ENCODE peak calls at places on chromosomes 12 and 14, in eight cellular contexts. S is fibroblast of mammary gland, H is choroid plexus epithelial cell, O is cardiac muscle cell, B is transverse colon, G is fibroblast of the aortic adventitia, X is lower leg skin, I is PC-3. N is an unnamed sample.

GRCh38 chr14:54425537-54426274 is 15.5 kb downstream of the CNIH1 start:
- DNase-seq in B (no peak), O (no peak), I (no peak), G (no peak), H (no peak), S (no peak), X (no peak), N (no peak)

GRCh38 chr12:57118711-57119271 is 7.6 kb upstream of the STAT6 start:
- DNase-seq in H (no peak), I (peak), S (peak), B (no peak), O (no peak), G (no peak), X (no peak), N (peak)

GRCh38 chr14:75317148-75317547 is 38.5 kb downstream of the FOS start:
- DNase-seq in S (no peak), G (no peak), H (no peak), X (no peak), B (no peak), O (no peak), I (no peak), N (no peak)

GRCh38 chr12:83153156-83153555 is 466.4 kb downstream of the TMTC2 start:
- DNase-seq in B (no peak), O (no peak), X (no peak), S (no peak), H (no peak), I (no peak), G (no peak), N (no peak)

GRCh38 chr12:106760184-106760531 is 14.3 kb upstream of the RIC8B start:
- DNase-seq in G (no peak), I (no peak), H (peak), X (no peak), B (peak), O (peak), S (peak), N (no peak)

GRCh38 chr14:100709252-100709955 is 17.3 kb upstream of the DLK1 start:
- DNase-seq in S (peak), G (peak), H (peak), O (peak), I (peak), B (no peak), X (no peak), N (peak)

GRCh38 chr14:51554953-51555352 is 96.8 kb upstream of the FRMD6 start:
- DNase-seq in G (peak), B (no peak), I (peak), X (no peak), H (peak), O (peak), S (peak), N (no peak)

GRCh38 chr12:77087427-77087826 is 22.1 kb upstream of the E2F7 start:
- DNase-seq in O (peak), B (no peak), X (no peak), G (peak), I (no peak), S (peak), H (peak), N (peak)

GRCh38 chr14:104387385-104388010 is 192.1 kb upstream of the C14orf180 start:
- DNase-seq in X (peak), O (no peak), H (no peak), S (no peak), B (peak), I (no peak), G (no peak), N (no peak)

GRCh38 chr14:35155962-35156361 is 33.6 kb downstream of the PRORP start:
- DNase-seq in S (peak), G (peak), I (peak), H (peak), O (peak), X (no peak), B (no peak), N (peak)

GRCh38 chr12:124120718-124121117 is 147.7 kb downstream of the ZNF664 start:
- DNase-seq in B (no peak), G (no peak), H (no peak), X (no peak), I (no peak), O (no peak), S (no peak), N (no peak)

GRCh38 chr12:131092911-131093901 is 139.5 kb downstream of the ADGRD1 start:
- DNase-seq in X (peak), O (no peak), S (no peak), G (no peak), B (peak), H (no peak), I (peak), N (no peak)

GRCh38 chr14:94373708-94374107 is 14.7 kb downstream of the SERPINA1 start:
- DNase-seq in H (peak), G (peak), S (peak), B (no peak), X (peak), I (peak), O (peak), N (peak)

GRCh38 chr12:106978035-106978800 is 8.7 kb downstream of the MTERF2 start:
- DNase-seq in B (peak), O (peak), I (no peak), H (peak), G (peak), X (no peak), S (peak), N (no peak)

GRCh38 chr14:100815478-100816285 is 10.2 kb upstream of the MEG3 start:
- DNase-seq in S (no peak), I (no peak), B (no peak), X (no peak), H (peak), G (peak), O (peak), N (no peak)

GRCh38 chr14:37721976-37722659 is 126.7 kb downstream of the TTC6 start:
- DNase-seq in O (no peak), X (no peak), B (no peak), G (no peak), S (peak), I (no peak), H (peak), N (peak)

GRCh38 chr12:116881325-116881866 is at the start of gene HRK:
- DNase-seq in X (no peak), H (peak), B (no peak), I (no peak), S (no peak), G (no peak), O (peak), N (peak)

GRCh38 chr12:130281157-130281799 is 56.4 kb upstream of the PIWIL1 start:
- DNase-seq in I (no peak), G (no peak), B (peak), O (no peak), H (no peak), S (no peak), X (no peak), N (no peak)

GRCh38 chr14:54659365-54659764 is 92.4 kb downstream of the SAMD4A start:
- DNase-seq in B (no peak), H (no peak), S (no peak), X (peak), G (no peak), O (no peak), I (peak), N (peak)

GRCh38 chr12:113007166-113007565 is 28.8 kb downstream of the OAS2 start:
- DNase-seq in G (peak), X (no peak), O (peak), B (no peak), I (peak), S (peak), H (peak), N (peak)

GRCh38 chr14:95683793-95684192 is 2.4 kb upstream of the TCL1B start:
- DNase-seq in B (peak), I (peak), X (peak), O (no peak), S (peak), G (no peak), H (no peak), N (peak)

GRCh38 chr12:508795-509194 is 49.1 kb downstream of the B4GALNT3 start:
- DNase-seq in H (no peak), G (no peak), X (peak), I (peak), S (no peak), B (peak), O (no peak), N (peak)

GRCh38 chr12:71954861-71955260 is 16.2 kb downstream of the TPH2 start:
- DNase-seq in B (no peak), X (no peak), H (no peak), G (no peak), O (no peak), I (no peak), S (no peak), N (no peak)

GRCh38 chr12:44640831-44641230 is 235.3 kb downstream of the NELL2 start:
- DNase-seq in G (no peak), X (no peak), I (no peak), S (no peak), O (no peak), B (no peak), H (no peak), N (no peak)

GRCh38 chr14:87992720-87993484 is at the start of gene GALC:
- DNase-seq in H (peak), S (peak), B (peak), I (no peak), O (peak), G (peak), X (peak), N (peak)

GRCh38 chr14:77041837-77042557 is 13.5 kb upstream of the IRF2BPL start:
- DNase-seq in B (peak), X (peak), G (peak), H (peak), S (peak), O (peak), I (peak), N (peak)

GRCh38 chr12:119592232-119592631 is 1.3 kb upstream of the TMEM233 start:
- DNase-seq in O (peak), B (no peak), H (peak), X (no peak), S (peak), I (peak), G (peak), N (no peak)

GRCh38 chr14:104797112-104798044 is 1.8 kb upstream of the AKT1 start:
- DNase-seq in S (no peak), X (no peak), I (no peak), O (no peak), B (peak), H (no peak), G (no peak), N (no peak)

GRCh38 chr12:49098035-49098451 is 3.4 kb upstream of the DHH start:
- DNase-seq in H (peak), B (peak), G (peak), I (peak), S (peak), X (no peak), O (peak), N (peak)

GRCh38 chr14:36556811-36557433 is 25.5 kb downstream of the NKX2-8 start:
- DNase-seq in X (no peak), S (peak), O (peak), G (peak), B (no peak), H (peak), I (peak), N (peak)

GRCh38 chr14:36550899-36551298 is 30.9 kb upstream of the NKX2-1 start:
- DNase-seq in B (no peak), I (no peak), S (no peak), O (no peak), G (no peak), H (no peak), X (no peak), N (no peak)

GRCh38 chr14:36555998-36556743 is 26.2 kb downstream of the NKX2-8 start:
- DNase-seq in H (no peak), B (no peak), G (no peak), I (no peak), O (no peak), X (no peak), S (no peak), N (no peak)

GRCh38 chr14:36553650-36554260 is 28.7 kb downstream of the NKX2-8 start:
- DNase-seq in B (no peak), I (peak), X (no peak), G (peak), S (peak), H (peak), O (peak), N (peak)
- TF ChIP-seq CTCF in B (peak), I (peak), X (no peak), G (peak), S (peak), H (peak), O (peak), N (peak)

DNA sequence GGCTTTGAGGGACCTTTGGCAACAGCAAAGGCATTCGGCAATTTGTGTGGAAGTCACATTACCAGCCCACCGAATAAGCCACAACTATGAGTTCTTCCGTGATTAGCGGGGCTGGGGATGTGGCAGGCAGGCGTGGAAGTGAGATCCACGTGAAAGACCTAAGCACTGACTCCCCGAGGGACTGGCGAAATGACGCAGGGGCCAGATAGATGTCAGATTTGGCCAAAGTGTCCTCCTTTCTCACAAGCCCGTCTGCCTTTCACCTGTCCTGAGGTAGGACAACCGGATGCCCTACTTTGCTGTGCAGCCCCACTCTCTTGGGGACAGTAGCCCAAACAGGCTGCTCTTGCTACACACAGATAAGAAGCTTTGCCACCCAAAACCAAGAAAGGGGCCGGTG is 54.5 kb downstream of the DPF3 start:
- DNase-seq in B (no peak), X (peak), I (no peak), H (no peak), G (no peak), O (no peak), S (no peak), N (no peak)
- TF ChIP-seq CTCF in B (no peak), X (no peak), I (no peak), H (no peak), G (no peak), O (no peak), S (no peak), N (no peak)

GRCh38 chr14:56247495-56248087 is 129.4 kb downstream of the PELI2 start:
- DNase-seq in O (peak), X (no peak), H (peak), B (no peak), G (peak), S (peak), I (peak), N (peak)
- TF ChIP-seq CTCF in O (peak), X (no peak), H (peak), B (no peak), G (peak), S (peak), I (peak), N (peak)

DNA sequence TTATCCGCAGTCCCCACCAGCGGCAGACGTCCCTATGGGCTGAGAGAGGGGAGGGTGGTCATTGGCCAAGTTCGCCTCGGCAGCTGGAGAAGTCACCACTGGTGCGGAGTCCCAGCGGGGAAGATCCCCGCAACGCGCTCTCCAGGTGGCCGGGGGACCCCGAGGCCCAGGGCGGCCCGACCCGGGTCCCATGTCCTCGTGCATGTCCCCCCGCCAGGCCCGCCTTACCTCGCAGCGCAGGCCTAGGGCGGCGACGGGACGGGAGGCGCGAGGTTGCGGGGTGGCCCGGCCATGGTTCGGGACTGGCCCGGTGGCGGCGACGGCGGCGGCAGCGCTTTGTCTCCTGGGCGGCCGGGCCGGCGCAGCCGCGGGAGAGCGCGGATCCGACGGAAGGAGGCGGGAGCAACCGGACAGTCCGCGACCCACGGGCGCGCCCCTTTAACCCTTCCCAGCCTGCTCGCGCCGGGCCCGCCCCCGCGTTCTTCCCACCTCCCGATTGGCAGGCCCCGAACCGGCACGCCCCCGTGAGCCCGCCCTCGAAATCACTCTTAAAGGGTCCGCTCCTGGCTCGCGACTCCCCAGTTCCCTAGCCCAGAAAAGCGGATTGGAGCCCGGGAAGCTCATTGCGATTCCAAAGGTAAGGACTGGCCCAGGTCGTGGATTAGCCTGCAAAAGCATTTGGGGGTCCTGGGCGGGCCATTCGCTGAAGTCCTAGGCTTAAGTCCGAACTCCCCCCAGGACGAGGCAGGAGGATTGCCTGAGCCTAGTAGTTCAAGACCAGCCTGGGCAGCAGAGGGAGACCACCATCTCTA is at the start of gene PHETA1:
- DNase-seq in B (peak), O (peak), G (peak), I (peak), X (peak), H (peak), S (peak), N (peak)
- TF ChIP-seq CTCF in B (no peak), O (no peak), G (no peak), I (no peak), X (no peak), H (no peak), S (no peak), N (no peak)

DNA sequence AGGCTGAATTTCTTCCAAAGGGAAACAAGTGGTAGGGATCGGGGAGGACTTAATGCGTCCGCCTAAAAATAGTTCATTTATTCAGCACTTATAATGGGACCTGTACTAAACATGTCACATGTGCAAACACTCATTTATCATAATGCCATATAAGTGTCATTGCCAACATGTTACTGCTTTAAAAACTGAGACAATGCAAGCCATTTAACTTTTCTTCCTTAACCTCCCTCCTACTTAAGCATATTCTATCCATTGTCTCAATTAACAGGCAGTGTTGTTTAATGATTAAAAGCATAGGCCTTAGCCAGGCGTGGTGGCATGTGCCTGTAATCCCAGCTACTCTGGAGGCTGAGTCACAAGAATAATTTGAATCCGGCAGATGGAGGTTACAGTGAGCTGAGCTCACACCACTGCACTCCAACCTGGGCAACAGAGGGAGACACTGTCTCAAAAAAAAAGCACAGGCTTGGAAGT is 13.5 kb upstream of the SCFD1 start:
- DNase-seq in O (peak), G (peak), S (peak), B (peak), H (peak), I (peak), X (no peak), N (peak)
- TF ChIP-seq CTCF in O (no peak), G (no peak), S (no peak), B (no peak), H (peak), I (peak), X (no peak), N (peak)

GRCh38 chr14:68937790-68938514 is 41.1 kb downstream of the ACTN1 start:
- DNase-seq in H (no peak), I (no peak), B (peak), S (peak), O (no peak), G (no peak), X (no peak), N (peak)
- TF ChIP-seq CTCF in H (peak), I (peak), B (peak), S (peak), O (peak), G (no peak), X (no peak), N (peak)

GRCh38 chr12:12072064-12072760 is 1.5 kb downstream of the BCL2L14 start:
- DNase-seq in G (no peak), S (no peak), H (no peak), X (no peak), O (no peak), I (no peak), B (peak), N (no peak)
- TF ChIP-seq CTCF in G (no peak), S (no peak), H (no peak), X (no peak), O (no peak), I (no peak), B (peak), N (no peak)

DNA sequence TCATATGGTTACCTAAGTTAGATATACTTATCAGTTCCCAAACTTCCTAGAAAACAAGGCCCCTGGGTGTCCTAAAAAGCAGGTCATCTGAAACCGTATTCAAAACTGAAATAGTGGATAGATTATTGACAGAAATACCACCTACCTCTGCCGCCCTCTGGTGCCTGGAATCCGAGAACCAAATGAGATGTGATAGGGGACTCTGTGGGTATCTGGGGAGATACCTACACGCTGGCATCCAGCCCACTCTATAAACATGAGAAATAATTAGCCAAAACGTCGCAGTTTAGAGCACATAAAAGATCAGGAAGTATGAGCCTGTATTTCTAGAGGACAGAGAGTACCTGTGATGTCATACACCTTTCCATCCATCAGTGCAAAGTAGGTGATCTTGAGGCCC is 4.4 kb downstream of the ORMDL2 start:
- DNase-seq in S (no peak), G (no peak), B (no peak), H (peak), X (no peak), O (no peak), I (peak), N (peak)
- TF ChIP-seq CTCF in S (peak), G (no peak), B (peak), H (peak), X (no peak), O (peak), I (peak), N (peak)

DNA sequence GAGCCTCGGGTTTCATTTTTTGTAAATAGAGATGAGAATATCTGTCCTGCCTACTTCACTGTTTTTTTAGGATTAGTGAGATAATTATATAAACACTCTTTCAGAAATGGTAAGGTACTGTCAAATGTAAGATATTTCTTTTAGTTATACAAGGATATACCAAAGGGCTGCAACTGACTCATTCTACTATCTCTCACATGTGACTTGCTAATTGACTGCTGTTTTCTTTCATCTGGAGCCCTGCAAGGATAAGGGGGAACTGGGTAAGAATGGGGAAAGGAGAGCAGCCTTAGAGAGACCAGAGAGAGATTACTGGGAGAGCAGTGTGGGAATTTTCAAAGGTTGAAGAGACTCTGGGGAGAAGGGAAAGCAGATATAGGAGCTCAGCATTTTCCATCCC is 15.5 kb downstream of the WDR20 start:
- DNase-seq in B (no peak), O (peak), I (no peak), H (peak), G (peak), S (peak), X (no peak), N (no peak)
- TF ChIP-seq CTCF in B (no peak), O (no peak), I (no peak), H (no peak), G (no peak), S (no peak), X (no peak), N (no peak)

N was measured in epithelial cell of esophagus.